ENCODE peak calls at places on chromosomes 3 and 15, in seven cellular contexts. W is AG04450, L is breast epithelium, N is heart left ventricle, K is neuronal stem cell, M is mucosa of descending colon, Z is stomach. V is an unnamed sample.

GRCh38 chr3:152203677-152204076 is 65.1 kb upstream of the MBNL1 start:
- DNase-seq in M (no peak), Z (no peak), N (no peak), K (no peak), L (no peak), W (no peak), V (no peak)

GRCh38 chr3:139534444-139534812 is 5.1 kb downstream of the RBP1 start:
- DNase-seq in L (no peak), W (peak; percentile 84), N (no peak), K (no peak), M (no peak), Z (peak; percentile 37), V (no peak)

GRCh38 chr3:195855471-195856409 is 44.0 kb upstream of the MUC4 start:
- DNase-seq in L (no peak), W (no peak), K (no peak), Z (no peak), M (peak; percentile 19), N (no peak), V (no peak)

GRCh38 chr3:37730383-37730782 is 131.3 kb upstream of the CTDSPL start:
- DNase-seq in Z (no peak), N (no peak), W (no peak), L (no peak), M (no peak), K (no peak), V (no peak)

GRCh38 chr3:159189994-159190669 is 388.3 kb downstream of the MFSD1 start:
- DNase-seq in Z (no peak), N (no peak), L (no peak), W (no peak), M (no peak), K (no peak), V (no peak)

GRCh38 chr3:144771401-144771870 is 799.8 kb downstream of the DIPK2A start:
- DNase-seq in Z (no peak), M (no peak), N (no peak), L (no peak), W (no peak), K (no peak), V (no peak)

GRCh38 chr3:41148901-41149300 is 50.4 kb upstream of the CTNNB1 start:
- DNase-seq in W (no peak), Z (no peak), M (no peak), N (no peak), K (no peak), L (no peak), V (no peak)

GRCh38 chr3:194293546-194294198 is 57.5 kb downstream of the CPN2 start:
- DNase-seq in Z (no peak), N (no peak), L (no peak), K (no peak), M (no peak), W (no peak), V (no peak)

GRCh38 chr15:74242296-74242929 is 6.3 kb downstream of the CCDC33 start:
- DNase-seq in M (no peak), L (no peak), N (no peak), Z (no peak), W (no peak), K (no peak), V (peak; percentile 45)

GRCh38 chr3:48469046-48469915 is 22.7 kb downstream of the ATRIP start:
- DNase-seq in K (no peak), L (no peak), Z (no peak), M (no peak), W (no peak), N (no peak), V (no peak)

GRCh38 chr15:57432141-57432701 is 55.9 kb downstream of the CGNL1 start:
- DNase-seq in W (no peak), L (no peak), K (no peak), M (no peak), N (no peak), Z (peak; percentile 53), V (no peak)

GRCh38 chr3:54045416-54045815 is 76.9 kb upstream of the CACNA2D3 start:
- DNase-seq in L (no peak), W (no peak), Z (no peak), K (no peak), M (no peak), N (no peak), V (no peak)

GRCh38 chr3:117063910-117064309 is 354.3 kb downstream of the TUSC7 start:
- DNase-seq in K (no peak), L (no peak), W (peak; percentile 15), M (no peak), Z (no peak), N (no peak), V (no peak)

GRCh38 chr3:25474000-25474399 is 45.9 kb downstream of the RARB start:
- DNase-seq in N (no peak), W (no peak), M (no peak), Z (no peak), L (no peak), K (no peak), V (no peak)

GRCh38 chr3:119508172-119508845 is 10.0 kb downstream of the TIMMDC1 start:
- DNase-seq in M (no peak), W (no peak), K (no peak), N (no peak), Z (no peak), L (no peak), V (no peak)

GRCh38 chr3:90010341-90010740 is 902.9 kb downstream of the EPHA3 start:
- DNase-seq in M (no peak), Z (no peak), K (no peak), N (no peak), W (no peak), L (no peak), V (no peak)

GRCh38 chr3:11566916-11567315 is 76.8 kb downstream of the VGLL4 start:
- DNase-seq in L (no peak), N (no peak), M (no peak), Z (no peak), K (no peak), W (no peak), V (peak; percentile 68)

GRCh38 chr3:161349529-161350278 is 21.6 kb downstream of the SPTSSB start:
- DNase-seq in N (no peak), M (no peak), L (no peak), K (no peak), W (peak; percentile 37), Z (no peak), V (no peak)

DNA sequence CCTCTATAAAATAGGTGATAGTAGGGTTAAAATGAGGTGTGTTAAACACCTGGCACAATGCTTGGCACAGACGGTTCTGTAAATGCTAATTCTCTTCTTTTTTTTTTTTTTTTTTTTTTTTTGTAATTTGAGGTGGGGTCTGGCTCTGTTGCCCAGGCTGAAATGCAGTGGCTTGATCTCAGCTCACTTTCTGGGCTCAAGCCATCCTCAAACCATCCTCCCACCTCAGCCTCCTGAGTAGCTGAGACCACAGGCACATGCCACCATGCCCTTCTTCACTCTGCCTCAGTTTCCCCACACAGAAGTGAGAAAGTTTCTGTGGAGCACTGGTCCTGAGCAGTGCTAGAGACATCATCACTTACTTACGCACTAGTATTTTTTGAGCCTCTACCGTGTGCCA is 57.4 kb downstream of the SLC6A6 start:
- DNase-seq in L (no peak), N (no peak), W (no peak), Z (no peak), M (no peak), K (no peak), V (no peak)
- H3K9me3 ChIP-seq in L (no peaks in the 10 kb centered on the region), N (no peaks in the 10 kb centered on the region), W (no peaks in the 10 kb centered on the region), Z (no peaks in the 10 kb centered on the region), M (no peaks in the 10 kb centered on the region), K (peaks cover 2% of the 10 kb centered on the region), V (no peaks in the 10 kb centered on the region)

GRCh38 chr15:95713315-95713714 is 617.2 kb upstream of the NR2F2 start:
- DNase-seq in Z (no peak), M (no peak), N (no peak), K (no peak), W (no peak), L (no peak), V (no peak)

GRCh38 chr15:95715116-95715888 is 615.2 kb upstream of the NR2F2 start:
- DNase-seq in L (no peak), W (no peak), Z (no peak), N (no peak), K (no peak), M (no peak), V (no peak)

GRCh38 chr15:95712785-95713184 is 617.7 kb upstream of the NR2F2 start:
- DNase-seq in K (no peak), N (no peak), M (no peak), L (no peak), W (no peak), Z (no peak), V (no peak)

GRCh38 chr15:95715919-95716318 is 614.6 kb upstream of the NR2F2 start:
- DNase-seq in W (no peak), M (no peak), Z (no peak), K (peak; percentile 18), L (no peak), N (no peak), V (no peak)

DNA sequence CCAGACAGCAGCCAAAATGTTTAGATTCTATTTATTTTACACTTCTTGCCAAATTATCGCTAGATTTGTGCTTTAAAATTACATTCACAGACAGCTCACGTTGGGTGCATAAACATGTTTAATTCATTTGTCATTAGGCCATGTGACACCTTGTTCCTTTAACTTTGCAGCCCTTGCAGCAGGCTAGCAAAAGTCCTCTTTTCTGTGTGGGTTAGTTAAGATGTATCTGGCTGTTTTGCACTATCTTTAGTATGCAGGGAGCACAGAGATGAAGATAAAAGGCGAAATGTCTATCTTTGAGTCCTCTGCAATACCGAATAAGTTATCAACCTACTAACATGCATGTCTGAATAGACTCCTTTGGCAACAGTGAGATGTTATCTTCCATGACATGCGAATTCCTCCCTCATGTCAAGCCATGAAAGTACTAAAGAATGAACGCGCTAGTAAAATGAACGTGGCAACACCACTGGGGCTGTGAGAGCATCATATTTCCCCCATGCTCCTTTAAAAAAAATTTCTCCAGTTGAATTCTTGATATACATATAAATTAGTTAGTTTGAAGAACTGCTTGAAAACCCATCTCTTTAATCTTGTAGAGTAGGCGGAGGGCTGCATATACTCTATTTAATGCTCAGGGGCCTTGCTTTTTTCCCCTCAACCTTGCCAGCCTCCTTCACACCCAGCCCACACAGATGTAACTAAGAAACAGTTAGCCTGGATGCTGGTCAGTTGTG is 620.4 kb upstream of the NR2F2 start:
- DNase-seq in M (no peak), W (no peak), K (no peak), N (no peak), L (no peak), Z (no peak), V (no peak)
- H3K9me3 ChIP-seq in M (peaks cover 10% of the 10 kb centered on the region), W (no peaks in the 10 kb centered on the region), K (no peaks in the 10 kb centered on the region), N (no peaks in the 10 kb centered on the region), L (no peaks in the 10 kb centered on the region), Z (no peaks in the 10 kb centered on the region), V (no peaks in the 10 kb centered on the region)

DNA sequence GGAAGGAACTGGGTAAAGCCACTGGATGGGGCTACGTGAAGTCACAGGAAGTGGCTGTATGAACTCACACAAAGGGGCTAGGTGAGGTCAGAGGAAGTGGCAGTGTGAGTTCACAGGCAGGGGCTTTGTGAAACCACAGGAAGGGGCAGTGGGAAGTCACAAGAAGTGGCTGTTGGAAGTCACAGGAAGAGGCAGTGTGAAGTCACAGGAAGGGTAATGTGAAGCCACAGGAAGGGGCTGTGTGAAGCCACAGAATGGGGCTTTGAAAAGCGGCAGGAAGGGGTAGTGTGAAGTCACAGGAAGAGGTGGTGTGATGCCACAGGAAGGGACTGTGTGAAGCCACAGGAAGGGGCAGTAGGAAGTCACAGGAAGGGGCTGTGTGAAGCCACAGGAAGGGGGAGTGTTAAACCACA is 34.6 kb downstream of the GASK1A start:
- DNase-seq in W (no peak), Z (no peak), K (no peak), N (no peak), M (no peak), L (no peak), V (no peak)
- H3K9me3 ChIP-seq in W (peaks cover 21% of the 10 kb centered on the region), Z (no peaks in the 10 kb centered on the region), K (peaks cover 4% of the 10 kb centered on the region), N (no peaks in the 10 kb centered on the region), M (peaks cover 3% of the 10 kb centered on the region), L (no peaks in the 10 kb centered on the region), V (peaks cover 53% of the 10 kb centered on the region)

GRCh38 chr3:791442-791841 is 301.4 kb upstream of the CNTN6 start:
- DNase-seq in Z (no peak), W (no peak), N (no peak), L (no peak), M (no peak), K (no peak), V (no peak)

GRCh38 chr3:792651-793050 is 300.2 kb upstream of the CNTN6 start:
- DNase-seq in W (no peak), M (no peak), L (no peak), N (no peak), Z (no peak), K (no peak), V (no peak)
- H3K9me3 ChIP-seq in W (peaks cover 10% of the 10 kb centered on the region), M (peaks cover 27% of the 10 kb centered on the region), L (no peaks in the 10 kb centered on the region), N (no peaks in the 10 kb centered on the region), Z (no peaks in the 10 kb centered on the region), K (no peaks in the 10 kb centered on the region), V (peaks cover 12% of the 10 kb centered on the region)